ENCODE peak calls at places on chromosomes 16 and 17, in ten cellular contexts. U is fibroblast of mammary gland, K is body of pancreas, C is stomach, W is vagina, E is AG09309, R is cardiac muscle cell, T is choroid plexus epithelial cell, L is AG04450, Q is mammary epithelial cell. J is an unnamed sample.

GRCh38 chr17:76659928-76660614 is 16.5 kb upstream of the ST6GALNAC1 start:
- DNase-seq in U (no peak), K (no peak), C (no peak), W (no peak), E (no peak), R (peak), T (no peak), L (no peak), Q (no peak), J (no peak)

GRCh38 chr17:58141505-58141904 is 6.7 kb upstream of the OR4D1 start:
- DNase-seq in U (no peak), K (no peak), C (no peak), W (no peak), E (no peak), R (no peak), T (no peak), L (no peak), Q (no peak), J (no peak)

GRCh38 chr17:65182233-65182632 is 45.1 kb downstream of the RGS9 start:
- DNase-seq in U (no peak), K (no peak), C (no peak), W (no peak), E (no peak), R (no peak), T (no peak), L (no peak), Q (no peak), J (no peak)

GRCh38 chr17:10352866-10353265 is 19.9 kb downstream of the MYH13 start:
- DNase-seq in U (no peak), K (no peak), C (no peak), W (no peak), E (no peak), R (no peak), T (no peak), L (no peak), Q (no peak), J (no peak)

GRCh38 chr16:11880047-11880446 is 28.7 kb upstream of the RSL1D1 start:
- DNase-seq in U (no peak), K (no peak), C (no peak), W (no peak), E (no peak), R (no peak), T (no peak), L (no peak), Q (no peak), J (no peak)

GRCh38 chr16:86566966-86567700 is 504 bp downstream of the FOXC2 start:
- DNase-seq in U (peak), K (no peak), C (no peak), W (no peak), E (no peak), R (peak), T (peak), L (no peak), Q (peak), J (no peak)

GRCh38 chr17:78725448-78726021 is 56.5 kb downstream of the CYTH1 start:
- DNase-seq in U (no peak), K (no peak), C (no peak), W (no peak), E (no peak), R (no peak), T (no peak), L (no peak), Q (no peak), J (no peak)

GRCh38 chr17:68759002-68759342 is 157.8 kb upstream of the FAM20A start:
- DNase-seq in U (no peak), K (no peak), C (no peak), W (no peak), E (no peak), R (no peak), T (no peak), L (no peak), Q (no peak), J (no peak)

GRCh38 chr17:45171338-45172231 is 9.9 kb downstream of the HEXIM2 start:
- DNase-seq in U (no peak), K (peak), C (peak), W (no peak), E (no peak), R (no peak), T (no peak), L (no peak), Q (peak), J (no peak)

GRCh38 chr17:77324227-77324626 is 183.5 kb downstream of the SEC14L1 start:
- DNase-seq in U (no peak), K (no peak), C (peak), W (peak), E (no peak), R (no peak), T (no peak), L (no peak), Q (no peak), J (no peak)

GRCh38 chr16:67246945-67247697 is at the start of gene FHOD1:
- DNase-seq in U (peak), K (peak), C (peak), W (peak), E (peak), R (peak), T (peak), L (peak), Q (peak), J (peak)
- TF ChIP-seq CTCF in U (no peak), K (peak), C (no peak), W (no peak), E (no peak), R (no peak), T (no peak), L (no peak), Q (no peak), J (no peak)

DNA sequence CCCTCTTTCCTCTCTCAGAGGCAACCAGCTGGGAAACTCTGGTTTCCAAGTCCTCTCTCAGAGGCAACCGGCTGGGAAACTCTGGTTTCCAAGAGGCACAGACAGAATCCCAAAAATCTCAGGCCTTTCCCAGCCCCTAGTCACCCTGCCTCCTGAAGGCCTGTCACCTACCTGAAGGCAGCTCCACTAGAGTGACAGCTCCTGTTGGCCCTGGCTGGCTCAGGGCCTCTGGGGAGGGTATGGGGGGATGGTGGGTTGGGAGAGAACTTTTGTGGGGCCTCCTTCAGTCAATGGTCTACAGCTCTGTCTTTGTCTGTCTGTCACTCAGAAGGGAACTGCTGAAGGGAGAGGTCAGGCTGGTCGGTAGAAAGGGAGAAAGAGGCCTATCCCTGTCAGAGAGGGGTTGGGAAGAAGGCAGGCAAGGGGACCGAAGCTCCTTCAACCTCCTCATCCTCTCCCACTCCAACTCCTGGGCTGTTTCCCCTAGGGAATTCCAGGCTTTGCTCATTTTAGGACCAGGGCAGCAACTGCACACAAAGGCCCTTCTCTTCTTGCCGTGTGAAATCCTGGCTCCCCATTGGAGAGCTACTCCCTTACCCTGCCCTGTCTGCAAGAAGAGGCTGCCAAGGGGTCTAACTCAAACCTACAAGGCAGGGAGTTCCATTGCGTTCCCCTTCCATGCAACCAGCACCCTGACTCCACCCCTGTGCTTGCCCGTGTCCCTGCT is 23.6 kb downstream of the COPZ2 start:
- DNase-seq in U (no peak), K (no peak), C (no peak), W (no peak), E (no peak), R (no peak), T (no peak), L (no peak), Q (no peak), J (no peak)
- H3K4me3 ChIP-seq in U (no peak), K (no peak), C (no peak), W (no peak), E (no peak), R (no peak), T (no peak), L (no peak), Q (no peak), J (no peak)

GRCh38 chr17:81878294-81878693 is 7.2 kb upstream of the ARHGDIA start:
- DNase-seq in U (no peak), K (no peak), C (no peak), W (no peak), E (no peak), R (no peak), T (no peak), L (no peak), Q (no peak), J (no peak)
- TF ChIP-seq CTCF in U (no peak), K (no peak), C (no peak), W (no peak), E (no peak), R (no peak), T (no peak), L (no peak), Q (no peak), J (no peak)

GRCh38 chr17:4834621-4835020 is 1.5 kb downstream of the MINK1 start:
- DNase-seq in U (no peak), K (peak), C (no peak), W (no peak), E (no peak), R (no peak), T (no peak), L (no peak), Q (peak), J (no peak)

GRCh38 chr17:4838306-4838785 is 5.2 kb downstream of the MINK1 start:
- DNase-seq in U (no peak), K (no peak), C (no peak), W (no peak), E (no peak), R (no peak), T (no peak), L (no peak), Q (no peak), J (no peak)

GRCh38 chr17:4837471-4838305 is 4.5 kb downstream of the MINK1 start:
- DNase-seq in U (no peak), K (no peak), C (no peak), W (no peak), E (no peak), R (no peak), T (no peak), L (no peak), Q (no peak), J (no peak)

GRCh38 chr17:4833941-4834501 is 881 bp downstream of the MINK1 start:
- DNase-seq in U (peak), K (peak), C (no peak), W (no peak), E (no peak), R (peak), T (peak), L (peak), Q (peak), J (no peak)

DNA sequence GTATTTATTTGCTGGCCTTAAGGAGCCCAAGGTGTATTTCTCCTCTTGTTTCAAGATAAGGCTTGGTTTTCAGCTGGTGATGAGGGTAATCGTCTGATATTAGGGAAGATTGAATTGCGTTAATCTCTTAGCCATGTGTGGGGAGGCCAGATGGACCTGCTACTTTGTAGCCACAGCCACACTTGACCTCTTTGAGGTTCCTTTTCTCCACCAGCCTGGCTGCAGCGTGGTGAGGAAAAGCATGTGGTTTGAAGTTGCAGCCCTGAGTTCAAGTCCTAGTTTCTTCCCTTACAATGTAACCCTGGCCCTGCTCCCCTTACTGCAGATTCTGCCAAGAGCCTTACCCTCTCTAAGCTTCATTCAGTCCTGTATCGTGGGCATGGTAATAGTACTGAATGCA is 3.1 kb downstream of the MINK1 start:
- DNase-seq in U (no peak), K (no peak), C (no peak), W (no peak), E (no peak), R (no peak), T (no peak), L (no peak), Q (no peak), J (no peak)
- H3K4me3 ChIP-seq in U (no peak), K (no peak), C (no peak), W (no peak), E (no peak), R (no peak), T (no peak), L (no peak), Q (no peak), J (no peak)

GRCh38 chr16:27779719-27780161 is 229.8 kb downstream of the KATNIP start:
- DNase-seq in U (peak), K (no peak), C (peak), W (no peak), E (peak), R (peak), T (peak), L (no peak), Q (peak), J (no peak)
- TF ChIP-seq CTCF in U (peak), K (no peak), C (peak), W (no peak), E (peak), R (peak), T (peak), L (peak), Q (peak), J (peak)

J was measured in AG04449.